ENCODE peak calls at places on chromosome 19, in six cellular contexts. One of them, this sample, is unnamed.

GRCh38 chr19:18771328-18772242 is 19.5 kb downstream of the COMP start:
- DNase-seq in neural progenitor cell: peak
- DNase-seq in IMR-90: no peak
- DNase-seq in endodermal cell: peak
- DNase-seq in fibroblast of lung: no peak
- DNase-seq in H1: no peak
- DNase-seq in this sample: no peak

GRCh38 chr19:29525901-29526729 is at the start of gene VSTM2B:
- DNase-seq in neural progenitor cell: peak
- DNase-seq in IMR-90: no peak
- DNase-seq in endodermal cell: peak
- DNase-seq in fibroblast of lung: no peak
- DNase-seq in H1: peak
- DNase-seq in this sample: no peak

GRCh38 chr19:30269638-30270037 is 102.5 kb upstream of the ZNF536 start:
- DNase-seq in neural progenitor cell: no peak
- DNase-seq in IMR-90: no peak
- DNase-seq in endodermal cell: no peak
- DNase-seq in fibroblast of lung: no peak
- DNase-seq in H1: no peak
- DNase-seq in this sample: no peak

GRCh38 chr19:45591004-45591637 is 6.5 kb upstream of the OPA3 start:
- DNase-seq in neural progenitor cell: peak
- DNase-seq in IMR-90: peak
- DNase-seq in endodermal cell: peak
- DNase-seq in fibroblast of lung: peak
- DNase-seq in H1: peak
- DNase-seq in this sample: no peak

GRCh38 chr19:899363-900301 is 6.3 kb downstream of the RNU6-9 start:
- DNase-seq in neural progenitor cell: no peak
- DNase-seq in IMR-90: no peak
- DNase-seq in endodermal cell: no peak
- DNase-seq in fibroblast of lung: no peak
- DNase-seq in H1: no peak
- DNase-seq in this sample: no peak

GRCh38 chr19:52946322-52947310 is 16.1 kb downstream of the ZNF816 start:
- DNase-seq in neural progenitor cell: peak
- DNase-seq in IMR-90: peak
- DNase-seq in endodermal cell: peak
- DNase-seq in fibroblast of lung: no peak
- DNase-seq in H1: peak
- DNase-seq in this sample: no peak

GRCh38 chr19:31284621-31285020 is 64.6 kb downstream of the TSHZ3 start:
- DNase-seq in neural progenitor cell: no peak
- DNase-seq in IMR-90: no peak
- DNase-seq in endodermal cell: no peak
- DNase-seq in fibroblast of lung: no peak
- DNase-seq in H1: no peak
- DNase-seq in this sample: no peak

GRCh38 chr19:35438527-35438926 is 9.5 kb upstream of the FFAR2 start:
- DNase-seq in neural progenitor cell: peak
- DNase-seq in IMR-90: no peak
- DNase-seq in endodermal cell: no peak
- DNase-seq in fibroblast of lung: no peak
- DNase-seq in H1: no peak
- DNase-seq in this sample: no peak

GRCh38 chr19:408441-409005 is 424 bp downstream of the C2CD4C start:
- DNase-seq in neural progenitor cell: no peak
- DNase-seq in IMR-90: no peak
- DNase-seq in endodermal cell: peak
- DNase-seq in fibroblast of lung: no peak
- DNase-seq in H1: peak
- DNase-seq in this sample: no peak

GRCh38 chr19:43438291-43439162 is 23.8 kb downstream of the TEX101 start:
- DNase-seq in neural progenitor cell: no peak
- DNase-seq in IMR-90: peak
- DNase-seq in endodermal cell: no peak
- DNase-seq in fibroblast of lung: peak
- DNase-seq in H1: no peak
- DNase-seq in this sample: no peak

GRCh38 chr19:55070755-55071502 is 4.7 kb upstream of the EPS8L1 start:
- DNase-seq in neural progenitor cell: no peak
- DNase-seq in IMR-90: peak
- DNase-seq in endodermal cell: no peak
- DNase-seq in fibroblast of lung: peak
- DNase-seq in H1: no peak
- DNase-seq in this sample: no peak

GRCh38 chr19:41998246-41999020 is 4.4 kb upstream of the ATP1A3 start:
- DNase-seq in neural progenitor cell: peak
- DNase-seq in IMR-90: peak
- DNase-seq in endodermal cell: peak
- DNase-seq in fibroblast of lung: peak
- DNase-seq in H1: peak
- DNase-seq in this sample: no peak

GRCh38 chr19:14563989-14564650 is 7.7 kb downstream of the NDUFB7 start:
- DNase-seq in neural progenitor cell: peak
- DNase-seq in IMR-90: no peak
- DNase-seq in endodermal cell: peak
- DNase-seq in fibroblast of lung: no peak
- DNase-seq in H1: peak
- DNase-seq in this sample: no peak

GRCh38 chr19:45251452-45252354 is 632 bp downstream of the MARK4 start:
- DNase-seq in neural progenitor cell: peak
- DNase-seq in IMR-90: no peak
- DNase-seq in endodermal cell: peak
- DNase-seq in fibroblast of lung: peak
- DNase-seq in H1: peak
- DNase-seq in this sample: no peak

GRCh38 chr19:10418281-10419199 is 1.8 kb upstream of the PDE4A start:
- DNase-seq in neural progenitor cell: peak
- DNase-seq in IMR-90: no peak
- DNase-seq in endodermal cell: peak
- DNase-seq in fibroblast of lung: no peak
- DNase-seq in H1: peak
- DNase-seq in this sample: no peak

GRCh38 chr19:10858204-10858828 is 10.1 kb downstream of the C19orf38 start:
- DNase-seq in neural progenitor cell: peak
- DNase-seq in IMR-90: no peak
- DNase-seq in endodermal cell: peak
- DNase-seq in fibroblast of lung: peak
- DNase-seq in H1: peak
- DNase-seq in this sample: no peak

GRCh38 chr19:35718345-35719041 is 690 bp downstream of the KMT2B start:
- DNase-seq in neural progenitor cell: no peak
- DNase-seq in IMR-90: no peak
- DNase-seq in endodermal cell: peak
- DNase-seq in fibroblast of lung: no peak
- DNase-seq in H1: peak
- DNase-seq in this sample: no peak

GRCh38 chr19:14147797-14148605 is 11.6 kb upstream of the ASF1B start:
- DNase-seq in neural progenitor cell: peak
- DNase-seq in IMR-90: peak
- DNase-seq in endodermal cell: peak
- DNase-seq in fibroblast of lung: peak
- DNase-seq in H1: peak
- DNase-seq in this sample: no peak

GRCh38 chr19:50922316-50922853 is 11.2 kb upstream of the KLK4 start:
- DNase-seq in neural progenitor cell: peak
- DNase-seq in IMR-90: peak
- DNase-seq in endodermal cell: peak
- DNase-seq in fibroblast of lung: peak
- DNase-seq in H1: peak
- DNase-seq in this sample: peak

GRCh38 chr19:34336781-34337271 is 28.2 kb upstream of the GPI start:
- DNase-seq in neural progenitor cell: peak
- DNase-seq in IMR-90: peak
- DNase-seq in endodermal cell: no peak
- DNase-seq in fibroblast of lung: peak
- DNase-seq in H1: no peak
- DNase-seq in this sample: peak

GRCh38 chr19:11356676-11357550 is 1.7 kb downstream of the PLPPR2 start:
- DNase-seq in neural progenitor cell: no peak
- DNase-seq in IMR-90: no peak
- DNase-seq in endodermal cell: no peak
- DNase-seq in fibroblast of lung: no peak
- DNase-seq in H1: no peak
- DNase-seq in this sample: no peak

DNA sequence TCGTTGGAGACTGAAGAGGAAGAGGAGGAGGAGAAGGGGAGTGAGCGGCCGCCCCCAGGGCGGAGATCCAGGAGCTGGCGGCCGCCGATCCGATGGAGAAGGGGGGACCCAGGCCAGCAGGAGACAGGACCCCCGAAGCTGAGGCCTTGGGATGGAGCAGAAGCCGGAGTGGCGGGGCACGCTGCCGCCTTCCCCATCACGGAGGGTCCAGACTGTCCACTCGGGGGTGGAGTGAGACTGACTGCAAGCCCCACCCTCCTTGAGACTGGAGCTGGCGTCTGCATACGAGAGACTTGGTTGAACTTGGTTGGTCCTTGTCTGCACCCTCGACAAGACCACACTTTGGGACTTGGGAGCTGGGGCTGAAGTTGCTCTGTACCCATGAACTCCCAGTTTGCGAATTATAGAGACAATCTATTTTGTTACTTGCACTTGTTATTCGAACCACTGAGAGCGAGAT is 1.8 kb downstream of the GADD45B start:
- DNase-seq in neural progenitor cell: no peak
- DNase-seq in IMR-90: peak
- DNase-seq in endodermal cell: no peak
- DNase-seq in fibroblast of lung: peak
- DNase-seq in H1: no peak
- DNase-seq in this sample: no peak
- H3K27ac ChIP-seq in neural progenitor cell: no peak
- H3K27ac ChIP-seq in IMR-90: peak
- H3K27ac ChIP-seq in endodermal cell: no peak
- H3K27ac ChIP-seq in fibroblast of lung: peak
- H3K27ac ChIP-seq in H1: no peak
- H3K27ac ChIP-seq in this sample: peak

GRCh38 chr19:15633122-15633521 is 7.6 kb upstream of the CYP4F3 start:
- DNase-seq in neural progenitor cell: no peak
- DNase-seq in IMR-90: no peak
- DNase-seq in endodermal cell: no peak
- DNase-seq in fibroblast of lung: no peak
- DNase-seq in H1: no peak
- DNase-seq in this sample: no peak

GRCh38 chr19:15636026-15636425 is 4.7 kb upstream of the CYP4F3 start:
- DNase-seq in neural progenitor cell: no peak
- DNase-seq in IMR-90: no peak
- DNase-seq in endodermal cell: no peak
- DNase-seq in fibroblast of lung: no peak
- DNase-seq in H1: no peak
- DNase-seq in this sample: no peak

GRCh38 chr19:15635016-15635805 is 5.5 kb upstream of the CYP4F3 start:
- DNase-seq in neural progenitor cell: no peak
- DNase-seq in IMR-90: no peak
- DNase-seq in endodermal cell: no peak
- DNase-seq in fibroblast of lung: no peak
- DNase-seq in H1: no peak
- DNase-seq in this sample: no peak

GRCh38 chr19:15631817-15632216 is 8.9 kb upstream of the CYP4F3 start:
- DNase-seq in neural progenitor cell: peak
- DNase-seq in IMR-90: no peak
- DNase-seq in endodermal cell: peak
- DNase-seq in fibroblast of lung: no peak
- DNase-seq in H1: no peak
- DNase-seq in this sample: no peak

GRCh38 chr19:15634105-15634504 is 6.6 kb upstream of the CYP4F3 start:
- DNase-seq in neural progenitor cell: no peak
- DNase-seq in IMR-90: no peak
- DNase-seq in endodermal cell: no peak
- DNase-seq in fibroblast of lung: no peak
- DNase-seq in H1: no peak
- DNase-seq in this sample: no peak
- H3K9ac ChIP-seq in neural progenitor cell: no peak
- H3K9ac ChIP-seq in IMR-90: no peak
- H3K9ac ChIP-seq in endodermal cell: no peak
- H3K9ac ChIP-seq in fibroblast of lung: no peak
- H3K9ac ChIP-seq in H1: no peak
- H3K9ac ChIP-seq in this sample: no peak

GRCh38 chr19:17380426-17381138 is 3.4 kb upstream of the PLVAP start:
- DNase-seq in neural progenitor cell: no peak
- DNase-seq in IMR-90: no peak
- DNase-seq in endodermal cell: no peak
- DNase-seq in fibroblast of lung: no peak
- DNase-seq in H1: no peak
- DNase-seq in this sample: no peak
- H3K4me3 ChIP-seq in neural progenitor cell: no peak
- H3K4me3 ChIP-seq in IMR-90: no peak
- H3K4me3 ChIP-seq in endodermal cell: no peak
- H3K4me3 ChIP-seq in fibroblast of lung: no peak
- H3K4me3 ChIP-seq in H1: no peak
- H3K4me3 ChIP-seq in this sample: no peak

GRCh38 chr19:3115411-3115810 is 20.4 kb upstream of the GNA15 start:
- DNase-seq in neural progenitor cell: no peak
- DNase-seq in IMR-90: no peak
- DNase-seq in endodermal cell: no peak
- DNase-seq in fibroblast of lung: no peak
- DNase-seq in H1: no peak
- DNase-seq in this sample: no peak

GRCh38 chr19:3114811-3115210 is 20.6 kb downstream of the GNA11 start:
- DNase-seq in neural progenitor cell: no peak
- DNase-seq in IMR-90: no peak
- DNase-seq in endodermal cell: no peak
- DNase-seq in fibroblast of lung: no peak
- DNase-seq in H1: no peak
- DNase-seq in this sample: no peak

GRCh38 chr19:3117746-3118145 is 18.1 kb upstream of the GNA15 start:
- DNase-seq in neural progenitor cell: no peak
- DNase-seq in IMR-90: no peak
- DNase-seq in endodermal cell: no peak
- DNase-seq in fibroblast of lung: no peak
- DNase-seq in H1: no peak
- DNase-seq in this sample: no peak

GRCh38 chr19:3116621-3117020 is 19.2 kb upstream of the GNA15 start:
- DNase-seq in neural progenitor cell: no peak
- DNase-seq in IMR-90: no peak
- DNase-seq in endodermal cell: no peak
- DNase-seq in fibroblast of lung: no peak
- DNase-seq in H1: no peak
- DNase-seq in this sample: no peak

DNA sequence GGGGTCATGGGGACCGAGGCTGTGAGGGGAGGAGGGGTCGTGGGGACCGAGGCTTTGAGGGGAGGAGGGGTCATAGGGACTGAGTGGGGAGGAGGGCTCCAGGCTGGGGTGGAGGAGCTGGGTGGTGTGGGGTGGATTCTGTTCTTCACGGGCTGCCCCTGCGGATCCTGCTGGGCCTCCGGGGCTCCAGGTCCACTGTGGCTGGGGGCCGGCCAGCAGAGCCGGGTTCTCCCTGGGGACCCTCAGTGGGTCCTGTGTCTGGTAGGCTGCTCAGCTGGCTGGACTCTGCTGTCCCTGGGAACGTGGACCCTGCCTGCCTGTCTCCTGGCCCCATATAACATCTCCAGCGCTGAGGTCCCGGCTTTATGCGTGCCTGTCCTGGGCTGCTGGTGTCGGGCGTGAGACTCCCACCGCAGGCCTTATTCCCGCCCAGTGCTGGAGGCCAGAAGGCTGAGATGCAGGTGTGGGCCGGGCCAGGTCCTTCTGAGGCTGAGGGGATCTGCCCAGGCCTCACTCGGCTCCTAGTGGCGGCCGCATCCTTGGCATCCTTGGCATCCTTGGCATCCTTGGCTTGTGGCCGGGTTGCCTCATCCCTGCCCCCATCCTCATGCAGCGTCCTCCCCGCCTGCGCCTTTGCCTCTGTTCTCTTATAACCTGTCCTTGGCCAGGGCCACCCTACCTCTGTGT is 19.8 kb upstream of the GNA15 start:
- DNase-seq in neural progenitor cell: no peak
- DNase-seq in IMR-90: no peak
- DNase-seq in endodermal cell: peak
- DNase-seq in fibroblast of lung: no peak
- DNase-seq in H1: no peak
- DNase-seq in this sample: no peak
- H3K27ac ChIP-seq in neural progenitor cell: no peak
- H3K27ac ChIP-seq in IMR-90: peak
- H3K27ac ChIP-seq in endodermal cell: no peak
- H3K27ac ChIP-seq in fibroblast of lung: no peak
- H3K27ac ChIP-seq in H1: no peak
- H3K27ac ChIP-seq in this sample: no peak

This sample was measured in SK-N-MC.